ENCODE peak calls at places on chromosome 21, in ten cellular contexts. O is activated T-helper 9 cell treated with anti-CD3 and anti-CD28 coated beads, Interleukin-2, amount 50 U/mL, for 16 hours; B is hepatocyte; X is effector CD8-positive, alpha-beta T cell; V is non-pigmented ciliary epithelial cell; E is spleen; P is stimulated activated CD8-positive, alpha-beta memory T cell treated with anti-CD3 and anti-CD28 coated beads, Interleukin-2, amount 100 ng/mL, for 1 hour; S is K562; T is tibial artery; I is HEK293T. G is an unnamed sample.

GRCh38 chr21:44414291-44415072 is 40.8 kb upstream of the LRRC3 start:
- DNase-seq in P (no peak), O (no peak), X (no peak), B (no peak), V (no peak), T (peak; percentile 7), I (no peak), S (no peak), E (peak; percentile 35), G (no peak)

GRCh38 chr21:46634966-46635323 is 529 bp upstream of the PRMT2 start:
- DNase-seq in B (peak; percentile 89), T (peak; percentile 67), I (no peak), X (peak; percentile 50), E (no peak), P (no peak), O (no peak), S (peak; percentile 79), V (peak; percentile 56), G (peak; percentile 82)

GRCh38 chr21:16509466-16509865 is 779.7 kb downstream of the USP25 start:
- DNase-seq in E (no peak), X (no peak), S (no peak), I (no peak), B (no peak), V (no peak), O (no peak), P (no peak), T (no peak), G (peak; percentile 96)

GRCh38 chr21:25513810-25514209 is 93.5 kb downstream of the MRPL39 start:
- DNase-seq in O (peak; percentile 8), T (no peak), S (no peak), P (no peak), I (no peak), X (no peak), E (no peak), V (no peak), B (no peak), G (no peak)

GRCh38 chr21:33380483-33380998 is 22.7 kb upstream of the IFNGR2 start:
- DNase-seq in X (peak; percentile 55), V (peak; percentile 86), B (peak; percentile 88), I (no peak), E (peak; percentile 97), O (peak; percentile 80), T (peak; percentile 94), P (peak; percentile 50), S (peak; percentile 60), G (peak; percentile 95)

GRCh38 chr21:44370027-44370735 is 16.8 kb downstream of the TRPM2 start:
- DNase-seq in P (no peak), B (peak; percentile 78), V (peak; percentile 15), S (peak; percentile 56), X (no peak), E (peak; percentile 84), T (no peak), I (peak; percentile 70), O (no peak), G (peak; percentile 73)

GRCh38 chr21:31752352-31752751 is 20.4 kb upstream of the SCAF4 start:
- DNase-seq in P (no peak), B (no peak), V (no peak), T (no peak), E (no peak), O (no peak), S (peak; percentile 5), I (no peak), X (no peak), G (peak; percentile 90)

GRCh38 chr21:41009398-41010177 is 158.4 kb upstream of the BACE2 start:
- DNase-seq in B (peak; percentile 35), T (no peak), E (no peak), O (no peak), X (no peak), I (no peak), P (no peak), V (no peak), S (no peak), G (no peak)

GRCh38 chr21:36554411-36555157 is 74.7 kb upstream of the CLDN14 start:
- DNase-seq in E (no peak), X (no peak), T (no peak), P (no peak), B (no peak), S (no peak), V (no peak), I (no peak), O (no peak), G (no peak)

GRCh38 chr21:44773291-44773932 is 28.2 kb downstream of the UBE2G2 start:
- DNase-seq in S (no peak), I (no peak), E (peak; percentile 51), X (no peak), O (no peak), V (no peak), T (no peak), P (no peak), B (no peak), G (no peak)

GRCh38 chr21:18069875-18070274 is 174.8 kb upstream of the CHODL start:
- DNase-seq in I (no peak), V (no peak), T (no peak), P (no peak), E (no peak), B (no peak), S (no peak), O (no peak), X (no peak), G (no peak)

GRCh38 chr21:35268817-35269216 is 219.7 kb upstream of the RUNX1 start:
- DNase-seq in P (no peak), V (no peak), E (no peak), T (no peak), I (no peak), X (no peak), B (no peak), O (no peak), S (no peak), G (no peak)

GRCh38 chr21:42680429-42680828 is 27.0 kb downstream of the PDE9A start:
- DNase-seq in O (no peak), P (no peak), T (no peak), X (no peak), E (peak; percentile 41), I (no peak), V (no peak), B (no peak), S (no peak), G (no peak)

GRCh38 chr21:29334717-29335428 is 36.2 kb downstream of the BACH1 start:
- DNase-seq in P (no peak), O (no peak), E (no peak), X (no peak), B (no peak), I (no peak), S (no peak), T (no peak), V (peak; percentile 62), G (peak; percentile 95)

GRCh38 chr21:37871121-37871862 is 45.0 kb downstream of the KCNJ6 start:
- DNase-seq in P (no peak), T (no peak), B (no peak), X (no peak), V (peak; percentile 71), S (no peak), I (no peak), O (no peak), E (no peak), G (peak; percentile 86)

GRCh38 chr21:30984897-30985296 is 53.4 kb downstream of the KRTAP19-8 start:
- DNase-seq in V (no peak), T (no peak), I (no peak), O (no peak), S (no peak), X (no peak), E (no peak), P (no peak), B (no peak), G (no peak)

GRCh38 chr21:28099296-28099695 is 893.4 kb downstream of the LTN1 start:
- DNase-seq in B (peak; percentile 54), X (no peak), P (no peak), T (no peak), V (no peak), O (no peak), E (no peak), I (no peak), S (no peak), G (peak; percentile 41)

GRCh38 chr21:45404726-45405270 is at the start of gene COL18A1:
- DNase-seq in B (peak; percentile 88), X (peak; percentile 11), V (no peak), S (peak; percentile 94), O (peak; percentile 22), I (peak; percentile 93), E (peak; percentile 80), P (no peak), T (no peak), G (peak; percentile 26)

GRCh38 chr21:20023199-20023598 is 975.0 kb upstream of the NCAM2 start:
- DNase-seq in E (no peak), S (no peak), P (no peak), I (no peak), X (no peak), V (no peak), O (no peak), T (no peak), B (no peak), G (no peak)

GRCh38 chr21:36569511-36569910 is 89.6 kb upstream of the CLDN14 start:
- DNase-seq in T (no peak), E (no peak), I (no peak), X (no peak), P (no peak), S (no peak), B (no peak), V (no peak), O (no peak), G (no peak)

GRCh38 chr21:45288441-45288841 is 746 bp upstream of the POFUT2 start:
- DNase-seq in E (no peak), V (no peak), P (no peak), S (no peak), B (peak; percentile 28), X (no peak), O (no peak), I (no peak), T (no peak), G (no peak)

GRCh38 chr21:15514073-15514946 is 215.5 kb upstream of the USP25 start:
- DNase-seq in P (no peak), E (no peak), O (peak; percentile 4), T (no peak), I (no peak), S (no peak), B (peak; percentile 40), X (no peak), V (no peak), G (no peak)

GRCh38 chr21:39251326-39251725 is 62.1 kb downstream of the BRWD1 start:
- DNase-seq in P (no peak), E (no peak), T (no peak), V (no peak), B (peak; percentile 18), O (no peak), S (no peak), I (no peak), X (no peak), G (peak; percentile 34)